ENCODE peak calls at places on chromosomes 2 and 18, in six cellular contexts. C is aorta, O is Panc1, T is pancreas, Z is HepG2, V is lower lobe of right lung. N is an unnamed sample. For H3K4me1, the result is how much of the 10 kb centered on the place peaks cover.

GRCh38 chr18:69978743-69979715 is 31.4 kb upstream of the CD226 start:
- ATAC-seq in C (no peak), O (no peak), T (no peak), Z (no peak), V (no peak), N (no peak)

GRCh38 chr2:160091381-160091780 is 29.0 kb upstream of the PLA2R1 start:
- ATAC-seq in C (no peak), O (no peak), T (no peak), Z (no peak), V (no peak), N (no peak)

GRCh38 chr2:21856638-21857037 is 732.9 kb downstream of the TDRD15 start:
- ATAC-seq in C (no peak), O (no peak), T (no peak), Z (no peak), V (no peak), N (no peak)

GRCh38 chr18:58640428-58640805 is 11.5 kb upstream of the ALPK2 start:
- ATAC-seq in C (no peak), O (no peak), T (no peak), Z (no peak), V (no peak), N (no peak)

GRCh38 chr18:51074605-51075004 is 44.6 kb downstream of the SMAD4 start:
- ATAC-seq in C (no peak), O (no peak), T (no peak), Z (no peak), V (no peak), N (no peak)

GRCh38 chr2:144718376-144718775 is 198.5 kb upstream of the ZEB2 start:
- ATAC-seq in C (no peak), O (no peak), T (no peak), Z (no peak), V (no peak), N (no peak)

GRCh38 chr2:179861027-179861776 is at the start of gene ZNF385B:
- ATAC-seq in C (peak), O (peak), T (peak), Z (peak), V (peak), N (peak)

GRCh38 chr18:44409524-44409923 is 271.2 kb upstream of the SETBP1 start:
- ATAC-seq in C (no peak), O (no peak), T (no peak), Z (no peak), V (no peak), N (no peak)

GRCh38 chr2:8171608-8172007 is 510.2 kb upstream of the ID2 start:
- ATAC-seq in C (no peak), O (no peak), T (no peak), Z (no peak), V (no peak), N (no peak)

GRCh38 chr2:162107361-162107901 is 33.4 kb upstream of the DPP4 start:
- ATAC-seq in C (no peak), O (no peak), T (no peak), Z (peak), V (no peak), N (no peak)

GRCh38 chr2:220191737-220192136 is 564.3 kb downstream of the SLC4A3 start:
- ATAC-seq in C (no peak), O (no peak), T (no peak), Z (no peak), V (no peak), N (no peak)

GRCh38 chr2:221924551-221924950 is 352.4 kb upstream of the EPHA4 start:
- ATAC-seq in C (no peak), O (no peak), T (no peak), Z (no peak), V (no peak), N (no peak)

GRCh38 chr2:238554468-238555184 is 127.9 kb downstream of the ASB1 start:
- ATAC-seq in C (no peak), O (no peak), T (no peak), Z (no peak), V (no peak), N (no peak)
- H3K4me3 ChIP-seq in C (no peak), O (no peak), T (no peak), Z (no peak), V (no peak), N (no peak)

DNA sequence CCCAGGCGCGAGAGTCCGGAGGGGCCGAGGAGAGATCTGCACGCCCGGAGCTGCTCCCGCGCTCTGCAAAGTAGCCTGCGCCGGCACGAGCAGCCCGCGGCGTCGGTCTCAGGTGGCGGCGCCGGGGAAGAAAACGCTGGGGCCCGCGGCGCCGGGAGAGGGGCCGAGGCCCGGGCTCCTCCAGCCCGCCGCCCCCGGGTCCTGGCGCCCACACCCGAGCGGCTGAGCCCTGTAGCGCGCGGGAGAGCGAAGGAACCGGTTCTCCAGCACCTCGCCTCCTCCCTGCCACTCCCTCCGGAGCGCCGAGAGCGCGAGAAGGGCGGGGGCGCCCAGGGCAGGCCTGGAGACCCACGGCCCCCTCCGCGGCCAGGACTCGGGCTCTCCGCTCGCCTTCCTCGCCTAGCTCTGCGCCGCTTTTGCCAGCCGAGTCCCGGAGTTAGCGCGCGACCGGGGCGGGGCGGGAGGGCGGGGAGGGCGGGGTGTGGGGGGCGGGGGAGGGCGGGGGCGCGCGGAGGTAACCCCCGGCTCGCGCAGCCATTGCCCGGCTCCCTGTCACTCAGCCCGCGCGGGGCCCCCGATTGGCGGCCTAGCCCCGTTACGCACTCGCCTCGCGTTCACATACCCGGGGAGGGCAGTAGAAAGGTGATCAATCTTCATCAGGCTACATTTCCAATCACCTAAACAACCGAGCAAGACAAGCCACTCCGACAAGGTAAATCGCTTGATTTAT is at the start of gene OTX1:
- ATAC-seq in C (no peak), O (peak), T (peak), Z (peak), V (peak), N (peak)
- H3K4me1 ChIP-seq in C (under half), O (under half), T (under half), Z (under half), V (half or more), N (under half)

GRCh38 chr18:55422456-55423185 is 165.4 kb downstream of the TCF4 start:
- ATAC-seq in C (peak), O (no peak), T (no peak), Z (no peak), V (no peak), N (peak)

GRCh38 chr18:55419939-55420664 is 167.9 kb downstream of the TCF4 start:
- ATAC-seq in C (no peak), O (no peak), T (no peak), Z (no peak), V (no peak), N (no peak)

GRCh38 chr18:55420977-55421611 is 166.9 kb downstream of the TCF4 start:
- ATAC-seq in C (no peak), O (no peak), T (no peak), Z (no peak), V (no peak), N (no peak)

GRCh38 chr18:55420665-55420964 is 167.4 kb downstream of the TCF4 start:
- ATAC-seq in C (no peak), O (no peak), T (no peak), Z (no peak), V (no peak), N (no peak)

DNA sequence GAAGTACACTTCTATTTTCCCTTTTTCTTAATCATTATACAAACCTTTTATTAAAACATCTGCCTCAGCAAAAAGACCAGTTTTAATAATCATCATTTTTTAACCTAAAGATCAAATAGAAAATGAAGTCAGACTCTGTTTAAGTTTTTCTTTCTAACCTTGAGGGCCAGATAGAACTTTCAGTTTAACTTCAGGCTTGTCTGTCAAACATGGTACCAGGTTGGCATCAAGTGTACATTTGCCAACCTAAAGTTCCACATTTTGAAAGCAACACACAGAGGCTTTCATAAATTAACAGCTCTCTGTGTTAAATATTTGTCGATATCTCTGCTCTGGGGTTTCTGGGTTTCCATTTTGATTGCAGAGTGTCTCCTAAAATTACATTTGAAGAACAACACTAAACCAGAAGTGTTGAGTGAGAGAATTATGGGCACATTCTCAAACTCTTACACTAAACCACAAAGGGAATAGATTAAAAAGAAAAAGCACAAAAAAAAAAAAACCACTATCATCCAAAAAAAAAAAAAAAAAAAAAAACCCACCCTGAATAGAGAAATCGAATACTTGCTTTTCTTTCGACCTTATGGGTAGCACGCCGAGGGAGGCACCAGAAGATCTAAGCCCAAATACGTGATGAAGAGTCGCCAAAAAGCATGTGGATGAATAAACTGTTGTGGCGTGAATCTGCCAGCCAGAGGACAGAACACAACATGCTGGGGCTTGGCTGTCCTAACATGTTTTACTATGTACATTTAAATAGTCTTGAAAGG is 166.2 kb downstream of the TCF4 start:
- ATAC-seq in C (peak), O (no peak), T (no peak), Z (no peak), V (no peak), N (no peak)
- H3K4me3 ChIP-seq in C (peak), O (no peak), T (no peak), Z (no peak), V (peak), N (peak)

GRCh38 chr18:79490593-79491551 is 95.1 kb downstream of the NFATC1 start:
- ATAC-seq in C (no peak), O (no peak), T (no peak), Z (no peak), V (no peak), N (no peak)
- H3K4me1 ChIP-seq in C (under half), O (under half), T (under half), Z (under half), V (under half), N (under half)

GRCh38 chr2:235350234-235350633 is 143.6 kb upstream of the AGAP1 start:
- ATAC-seq in C (no peak), O (no peak), T (no peak), Z (no peak), V (no peak), N (no peak)
- H3K4me3 ChIP-seq in C (no peak), O (no peak), T (no peak), Z (no peak), V (no peak), N (no peak)

GRCh38 chr2:136135462-136135861 is 17.5 kb upstream of the CXCR4 start:
- ATAC-seq in C (no peak), O (no peak), T (no peak), Z (no peak), V (no peak), N (no peak)
- H3K4me1 ChIP-seq in C (under half), O (under half), T (under half), Z (under half), V (under half), N (under half)

GRCh38 chr18:74456017-74456408 is 1.1 kb downstream of the DIPK1C start:
- ATAC-seq in C (no peak), O (no peak), T (no peak), Z (no peak), V (no peak), N (no peak)
- H3K4me3 ChIP-seq in C (no peak), O (peak), T (no peak), Z (no peak), V (peak), N (no peak)

N was measured in gastroesophageal sphincter.